ENCODE peak calls at places on chromosomes 7 and 10, in seven cellular contexts. One of them, this sample, is unnamed.

GRCh38 chr10:71740069-71740468 is 20.5 kb upstream of the C10orf105 start:
- DNase-seq in stomach: no peak
- DNase-seq in body of pancreas: no peak
- DNase-seq in heart left ventricle: no peak
- DNase-seq in sigmoid colon: no peak
- DNase-seq in GM12878: no peak
- DNase-seq in IMR-90: peak
- DNase-seq in this sample: peak

GRCh38 chr7:143452495-143452894 is 9.2 kb downstream of the TAS2R60 start:
- DNase-seq in stomach: no peak
- DNase-seq in body of pancreas: no peak
- DNase-seq in heart left ventricle: no peak
- DNase-seq in sigmoid colon: no peak
- DNase-seq in GM12878: no peak
- DNase-seq in IMR-90: peak
- DNase-seq in this sample: no peak

GRCh38 chr7:98357751-98358161 is 43.1 kb downstream of the BAIAP2L1 start:
- DNase-seq in stomach: no peak
- DNase-seq in body of pancreas: peak
- DNase-seq in heart left ventricle: no peak
- DNase-seq in sigmoid colon: no peak
- DNase-seq in GM12878: no peak
- DNase-seq in IMR-90: peak
- DNase-seq in this sample: peak

GRCh38 chr7:148747274-148747673 is 48.6 kb downstream of the CUL1 start:
- DNase-seq in stomach: no peak
- DNase-seq in body of pancreas: no peak
- DNase-seq in heart left ventricle: no peak
- DNase-seq in sigmoid colon: no peak
- DNase-seq in GM12878: no peak
- DNase-seq in IMR-90: no peak
- DNase-seq in this sample: no peak

GRCh38 chr10:46530249-46531186 is 25.9 kb downstream of the GPRIN2 start:
- DNase-seq in stomach: peak
- DNase-seq in body of pancreas: peak
- DNase-seq in heart left ventricle: no peak
- DNase-seq in sigmoid colon: peak
- DNase-seq in GM12878: no peak
- DNase-seq in IMR-90: peak
- DNase-seq in this sample: peak

GRCh38 chr7:104955276-104955675 is 58.7 kb upstream of the KMT2E start:
- DNase-seq in stomach: no peak
- DNase-seq in body of pancreas: no peak
- DNase-seq in heart left ventricle: no peak
- DNase-seq in sigmoid colon: no peak
- DNase-seq in GM12878: no peak
- DNase-seq in IMR-90: no peak
- DNase-seq in this sample: no peak

GRCh38 chr10:52523696-52524095 is 209.6 kb downstream of the DKK1 start:
- DNase-seq in stomach: no peak
- DNase-seq in body of pancreas: no peak
- DNase-seq in heart left ventricle: no peak
- DNase-seq in sigmoid colon: no peak
- DNase-seq in GM12878: no peak
- DNase-seq in IMR-90: no peak
- DNase-seq in this sample: no peak

GRCh38 chr7:37000514-37000913 is 276.2 kb upstream of the AOAH start:
- DNase-seq in stomach: no peak
- DNase-seq in body of pancreas: no peak
- DNase-seq in heart left ventricle: no peak
- DNase-seq in sigmoid colon: no peak
- DNase-seq in GM12878: no peak
- DNase-seq in IMR-90: no peak
- DNase-seq in this sample: no peak

GRCh38 chr7:73341877-73342276 is 13.9 kb downstream of the FKBP6 start:
- DNase-seq in stomach: no peak
- DNase-seq in body of pancreas: no peak
- DNase-seq in heart left ventricle: no peak
- DNase-seq in sigmoid colon: no peak
- DNase-seq in GM12878: no peak
- DNase-seq in IMR-90: peak
- DNase-seq in this sample: no peak

GRCh38 chr7:71457881-71458590 is 326.1 kb downstream of the GALNT17 start:
- DNase-seq in stomach: no peak
- DNase-seq in body of pancreas: no peak
- DNase-seq in heart left ventricle: no peak
- DNase-seq in sigmoid colon: no peak
- DNase-seq in GM12878: no peak
- DNase-seq in IMR-90: no peak
- DNase-seq in this sample: no peak

GRCh38 chr10:11449761-11450160 is 161.7 kb downstream of the USP6NL start:
- DNase-seq in stomach: no peak
- DNase-seq in body of pancreas: no peak
- DNase-seq in heart left ventricle: no peak
- DNase-seq in sigmoid colon: no peak
- DNase-seq in GM12878: no peak
- DNase-seq in IMR-90: no peak
- DNase-seq in this sample: no peak

GRCh38 chr10:69961168-69961863 is 91.3 kb upstream of the MACROH2A2 start:
- DNase-seq in stomach: peak
- DNase-seq in body of pancreas: no peak
- DNase-seq in heart left ventricle: no peak
- DNase-seq in sigmoid colon: no peak
- DNase-seq in GM12878: no peak
- DNase-seq in IMR-90: no peak
- DNase-seq in this sample: no peak

GRCh38 chr10:71369602-71370001 is 27.1 kb upstream of the CDH23 start:
- DNase-seq in stomach: no peak
- DNase-seq in body of pancreas: no peak
- DNase-seq in heart left ventricle: no peak
- DNase-seq in sigmoid colon: no peak
- DNase-seq in GM12878: no peak
- DNase-seq in IMR-90: no peak
- DNase-seq in this sample: no peak

GRCh38 chr7:83643012-83643411 is 5.9 kb downstream of the SEMA3E start:
- DNase-seq in stomach: no peak
- DNase-seq in body of pancreas: no peak
- DNase-seq in heart left ventricle: no peak
- DNase-seq in sigmoid colon: no peak
- DNase-seq in GM12878: no peak
- DNase-seq in IMR-90: no peak
- DNase-seq in this sample: no peak

GRCh38 chr7:70743531-70743930 is 388.4 kb upstream of the GALNT17 start:
- DNase-seq in stomach: no peak
- DNase-seq in body of pancreas: no peak
- DNase-seq in heart left ventricle: no peak
- DNase-seq in sigmoid colon: no peak
- DNase-seq in GM12878: no peak
- DNase-seq in IMR-90: no peak
- DNase-seq in this sample: no peak

GRCh38 chr7:138729444-138729843 is 28.3 kb upstream of the SVOPL start:
- DNase-seq in stomach: no peak
- DNase-seq in body of pancreas: no peak
- DNase-seq in heart left ventricle: no peak
- DNase-seq in sigmoid colon: no peak
- DNase-seq in GM12878: no peak
- DNase-seq in IMR-90: no peak
- DNase-seq in this sample: no peak

GRCh38 chr10:35884657-35885071 is 242.6 kb upstream of the FZD8 start:
- DNase-seq in stomach: peak
- DNase-seq in body of pancreas: peak
- DNase-seq in heart left ventricle: no peak
- DNase-seq in sigmoid colon: no peak
- DNase-seq in GM12878: no peak
- DNase-seq in IMR-90: no peak
- DNase-seq in this sample: peak

GRCh38 chr7:15086171-15086745 is 183.7 kb upstream of the DGKB start:
- DNase-seq in stomach: no peak
- DNase-seq in body of pancreas: no peak
- DNase-seq in heart left ventricle: no peak
- DNase-seq in sigmoid colon: no peak
- DNase-seq in GM12878: no peak
- DNase-seq in IMR-90: no peak
- DNase-seq in this sample: no peak

GRCh38 chr10:97355571-97355975 is 21.0 kb upstream of the FRAT2 start:
- DNase-seq in stomach: peak
- DNase-seq in body of pancreas: peak
- DNase-seq in heart left ventricle: no peak
- DNase-seq in sigmoid colon: no peak
- DNase-seq in GM12878: no peak
- DNase-seq in IMR-90: no peak
- DNase-seq in this sample: no peak

GRCh38 chr7:79504607-79505389 is 51.3 kb upstream of the MAGI2 start:
- DNase-seq in stomach: no peak
- DNase-seq in body of pancreas: no peak
- DNase-seq in heart left ventricle: no peak
- DNase-seq in sigmoid colon: no peak
- DNase-seq in GM12878: no peak
- DNase-seq in IMR-90: peak
- DNase-seq in this sample: peak

GRCh38 chr10:91880310-91880709 is 29.0 kb downstream of the FGFBP3 start:
- DNase-seq in stomach: no peak
- DNase-seq in body of pancreas: no peak
- DNase-seq in heart left ventricle: no peak
- DNase-seq in sigmoid colon: no peak
- DNase-seq in GM12878: no peak
- DNase-seq in IMR-90: no peak
- DNase-seq in this sample: no peak

GRCh38 chr10:91885362-91886079 is 23.8 kb downstream of the FGFBP3 start:
- DNase-seq in stomach: no peak
- DNase-seq in body of pancreas: no peak
- DNase-seq in heart left ventricle: no peak
- DNase-seq in sigmoid colon: no peak
- DNase-seq in GM12878: no peak
- DNase-seq in IMR-90: no peak
- DNase-seq in this sample: no peak

GRCh38 chr10:91887900-91888225 is 21.4 kb downstream of the FGFBP3 start:
- DNase-seq in stomach: no peak
- DNase-seq in body of pancreas: no peak
- DNase-seq in heart left ventricle: no peak
- DNase-seq in sigmoid colon: no peak
- DNase-seq in GM12878: no peak
- DNase-seq in IMR-90: no peak
- DNase-seq in this sample: no peak

GRCh38 chr10:91887075-91887899 is 22.0 kb downstream of the FGFBP3 start:
- DNase-seq in stomach: no peak
- DNase-seq in body of pancreas: no peak
- DNase-seq in heart left ventricle: peak
- DNase-seq in sigmoid colon: peak
- DNase-seq in GM12878: no peak
- DNase-seq in IMR-90: no peak
- DNase-seq in this sample: peak

DNA sequence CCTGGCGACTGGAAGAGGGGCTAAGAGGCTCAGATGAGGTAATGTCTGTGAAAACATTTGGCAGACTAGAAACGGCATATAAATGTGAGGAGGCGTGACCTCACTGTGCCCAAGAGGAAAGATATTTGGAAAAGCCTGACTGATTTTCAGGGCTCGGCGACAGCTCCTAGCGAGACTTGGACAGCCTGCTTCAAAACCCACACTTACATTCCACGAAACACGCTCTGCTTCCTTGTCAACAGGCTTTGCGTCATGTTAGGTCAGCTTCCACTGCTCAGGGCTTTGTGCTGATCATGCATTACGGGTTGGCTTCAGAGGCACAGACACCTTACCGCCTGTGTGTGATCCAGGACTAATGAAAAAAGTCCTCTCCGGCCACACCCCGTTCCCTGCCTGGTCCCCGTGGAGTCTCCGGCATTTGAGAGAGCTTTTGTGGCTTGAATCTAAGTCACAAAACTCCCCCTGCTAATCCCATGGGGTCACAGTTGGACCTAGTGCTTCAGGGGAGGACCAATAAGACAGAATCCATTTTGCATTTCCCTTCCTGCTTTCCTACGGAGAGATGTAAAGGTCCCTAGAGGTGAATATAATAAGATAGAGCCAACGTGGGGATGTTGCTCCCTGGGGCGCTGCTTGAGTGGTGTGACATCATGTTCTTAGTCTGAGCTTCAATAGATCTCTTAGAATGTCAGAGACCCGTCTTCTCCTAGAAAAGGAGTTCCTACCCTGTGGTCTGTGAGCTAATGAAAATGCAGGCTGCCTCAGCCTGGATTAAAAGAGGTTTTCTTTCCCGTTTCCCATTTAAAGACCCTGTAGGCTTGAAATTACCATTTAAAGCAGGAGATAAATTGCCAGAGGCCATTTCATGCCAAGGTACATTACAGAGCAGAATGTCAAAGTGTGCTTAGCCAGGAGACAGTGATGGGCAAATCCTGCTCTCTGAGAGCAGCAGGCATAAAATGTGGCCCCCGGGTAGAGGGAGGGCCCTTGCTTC is 25.4 kb downstream of the FGFBP3 start:
- DNase-seq in stomach: peak
- DNase-seq in body of pancreas: peak
- DNase-seq in heart left ventricle: peak
- DNase-seq in sigmoid colon: no peak
- DNase-seq in GM12878: no peak
- DNase-seq in IMR-90: peak
- DNase-seq in this sample: no peak
- H3K27ac ChIP-seq in stomach: no peak
- H3K27ac ChIP-seq in body of pancreas: no peak
- H3K27ac ChIP-seq in heart left ventricle: peak
- H3K27ac ChIP-seq in sigmoid colon: no peak
- H3K27ac ChIP-seq in GM12878: no peak
- H3K27ac ChIP-seq in IMR-90: no peak
- H3K27ac ChIP-seq in this sample: no peak

DNA sequence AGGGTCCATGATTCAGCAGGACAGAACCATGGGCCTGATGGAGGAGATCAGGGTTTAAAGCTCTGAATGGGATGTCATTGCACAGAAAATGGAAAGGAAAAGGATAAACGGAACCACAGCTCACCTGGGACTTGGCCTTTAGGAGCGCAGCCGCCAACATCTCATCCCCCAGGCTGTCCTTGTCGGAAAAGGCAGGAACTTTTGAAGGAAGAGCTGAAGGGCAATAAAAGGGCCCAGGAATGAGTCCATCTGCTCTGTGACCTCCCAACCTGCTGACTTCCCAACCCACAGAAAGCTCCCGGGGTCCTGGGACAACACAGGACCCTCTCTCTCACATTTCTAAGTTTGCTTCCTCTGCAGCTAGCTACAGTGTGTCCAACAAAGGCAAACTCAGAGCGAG is 6.1 kb downstream of the ZNF3 start:
- DNase-seq in stomach: no peak
- DNase-seq in body of pancreas: no peak
- DNase-seq in heart left ventricle: no peak
- DNase-seq in sigmoid colon: no peak
- DNase-seq in GM12878: no peak
- DNase-seq in IMR-90: no peak
- DNase-seq in this sample: no peak
- TF ChIP-seq POLR2A in stomach: no peak
- TF ChIP-seq POLR2A in body of pancreas: no peak
- TF ChIP-seq POLR2A in heart left ventricle: no peak
- TF ChIP-seq POLR2A in sigmoid colon: no peak
- TF ChIP-seq POLR2A in GM12878: no peak
- TF ChIP-seq POLR2A in IMR-90: no peak
- TF ChIP-seq POLR2A in this sample: no peak

GRCh38 chr7:47743898-47744612 is 162.1 kb upstream of the TNS3 start:
- DNase-seq in stomach: no peak
- DNase-seq in body of pancreas: no peak
- DNase-seq in heart left ventricle: no peak
- DNase-seq in sigmoid colon: no peak
- DNase-seq in GM12878: no peak
- DNase-seq in IMR-90: no peak
- DNase-seq in this sample: peak
- H3K27ac ChIP-seq in stomach: no peak
- H3K27ac ChIP-seq in body of pancreas: no peak
- H3K27ac ChIP-seq in heart left ventricle: no peak
- H3K27ac ChIP-seq in sigmoid colon: no peak
- H3K27ac ChIP-seq in GM12878: no peak
- H3K27ac ChIP-seq in IMR-90: peak
- H3K27ac ChIP-seq in this sample: no peak

GRCh38 chr7:100435401-100436304 is 644 bp downstream of the PPP1R35 start:
- DNase-seq in stomach: peak
- DNase-seq in body of pancreas: peak
- DNase-seq in heart left ventricle: peak
- DNase-seq in sigmoid colon: peak
- DNase-seq in GM12878: no peak
- DNase-seq in IMR-90: no peak
- DNase-seq in this sample: peak
- TF ChIP-seq POLR2A in stomach: no peak
- TF ChIP-seq POLR2A in body of pancreas: no peak
- TF ChIP-seq POLR2A in heart left ventricle: peak
- TF ChIP-seq POLR2A in sigmoid colon: no peak
- TF ChIP-seq POLR2A in GM12878: peak
- TF ChIP-seq POLR2A in IMR-90: no peak
- TF ChIP-seq POLR2A in this sample: peak

This sample was measured in upper lobe of left lung.